ENCODE peak calls at places on chromosome 1, in nine cellular contexts. N, H, J, S, C, G, K, B and Q are unnamed samples.

GRCh38 chr1:12665511-12665910 is 21.6 kb downstream of the AADACL4 start:
- DNase-seq in K (no peak), S (no peak), H (no peak), G (no peak), N (no peak), C (no peak), J (no peak), B (no peak), Q (no peak)

GRCh38 chr1:234148350-234148749 is 224.9 kb upstream of the COA6 start:
- DNase-seq in J (no peak), C (no peak), S (no peak), N (no peak), G (no peak), K (no peak), B (no peak), H (no peak), Q (no peak)

GRCh38 chr1:187788686-187789085 is 959.9 kb downstream of the PLA2G4A start:
- DNase-seq in S (no peak), B (no peak), J (no peak), G (no peak), H (no peak), C (no peak), K (no peak), N (no peak), Q (no peak)

GRCh38 chr1:37755290-37755689 is 9.6 kb downstream of the EPHA10 start:
- DNase-seq in H (no peak), J (no peak), S (no peak), N (no peak), B (no peak), G (peak), K (peak), C (no peak), Q (no peak)

GRCh38 chr1:12464627-12465056 is 153.4 kb downstream of the DHRS3 start:
- DNase-seq in C (no peak), H (no peak), G (no peak), K (no peak), S (no peak), B (no peak), N (peak), J (no peak), Q (no peak)

GRCh38 chr1:116751626-116752025 is 2.6 kb upstream of the CD2 start:
- DNase-seq in J (no peak), B (no peak), G (no peak), C (no peak), N (no peak), K (no peak), S (no peak), H (no peak), Q (no peak)

GRCh38 chr1:169049258-169049936 is 57.1 kb upstream of the ATP1B1 start:
- DNase-seq in S (no peak), N (no peak), K (no peak), C (no peak), B (no peak), J (no peak), G (no peak), H (no peak), Q (no peak)

GRCh38 chr1:99173282-99173681 is 91.0 kb upstream of the PLPPR4 start:
- DNase-seq in J (no peak), N (no peak), S (no peak), H (no peak), G (no peak), C (no peak), B (no peak), K (no peak), Q (no peak)

GRCh38 chr1:164635074-164635783 is 76.2 kb downstream of the PBX1 start:
- DNase-seq in G (no peak), K (no peak), B (no peak), C (no peak), N (no peak), S (no peak), J (no peak), H (no peak), Q (no peak)

GRCh38 chr1:58104960-58105359 is 441.6 kb downstream of the OMA1 start:
- DNase-seq in K (no peak), G (no peak), H (no peak), B (no peak), S (no peak), N (no peak), C (no peak), J (no peak), Q (no peak)

GRCh38 chr1:1283821-1284220 is 3.6 kb downstream of the SCNN1D start:
- DNase-seq in C (peak), G (peak), J (peak), B (no peak), K (no peak), H (peak), S (no peak), N (no peak), Q (no peak)

GRCh38 chr1:7885513-7886298 is 32.8 kb upstream of the UTS2 start:
- DNase-seq in B (no peak), N (no peak), J (peak), C (no peak), G (peak), S (no peak), H (peak), K (peak), Q (no peak)

GRCh38 chr1:245396615-245397014 is 241.8 kb downstream of the KIF26B start:
- DNase-seq in H (no peak), C (no peak), J (no peak), G (no peak), B (no peak), S (no peak), K (no peak), N (no peak), Q (no peak)

GRCh38 chr1:67555487-67556296 is 125.5 kb upstream of the SERBP1 start:
- DNase-seq in C (no peak), H (no peak), S (no peak), G (no peak), J (peak), N (no peak), B (no peak), K (no peak), Q (no peak)

GRCh38 chr1:214458541-214458940 is 92.9 kb downstream of the PTPN14 start:
- DNase-seq in C (no peak), K (no peak), B (no peak), H (no peak), N (no peak), J (no peak), S (no peak), G (no peak), Q (no peak)

GRCh38 chr1:14626869-14627607 is 28.6 kb downstream of the KAZN start:
- DNase-seq in K (no peak), G (peak), N (peak), B (no peak), S (no peak), H (peak), J (no peak), C (no peak), Q (no peak)

GRCh38 chr1:108079550-108079949 is 114.6 kb upstream of the VAV3 start:
- DNase-seq in J (peak), S (no peak), G (no peak), C (no peak), H (no peak), K (no peak), B (peak), N (no peak), Q (no peak)

GRCh38 chr1:183604048-183604808 is 14.0 kb upstream of the NCF2 start:
- DNase-seq in S (no peak), B (no peak), K (no peak), N (peak), C (no peak), J (no peak), G (no peak), H (no peak), Q (no peak)

GRCh38 chr1:154344977-154345837 is 19.9 kb downstream of the ATP8B2 start:
- DNase-seq in G (peak), N (peak), H (peak), J (peak), C (no peak), B (no peak), S (no peak), K (peak), Q (peak)

GRCh38 chr1:54120698-54121481 is 31.9 kb downstream of the CDCP2 start:
- DNase-seq in S (no peak), N (no peak), B (no peak), J (no peak), G (no peak), K (no peak), H (no peak), C (peak), Q (no peak)

GRCh38 chr1:16173447-16174260 is 17.8 kb upstream of the EPHA2 start:
- DNase-seq in B (no peak), H (peak), N (peak), C (peak), J (no peak), G (peak), S (no peak), K (peak), Q (no peak)

GRCh38 chr1:147084273-147085096 is 87.8 kb downstream of the PRKAB2 start:
- DNase-seq in N (peak), B (peak), G (peak), H (peak), S (peak), K (peak), J (peak), C (no peak), Q (peak)

GRCh38 chr1:161198877-161199431 is at the start of gene ADAMTS4:
- DNase-seq in H (no peak), N (peak), B (no peak), S (no peak), G (peak), C (no peak), K (no peak), J (peak), Q (peak)

GRCh38 chr1:36737767-36738166 is 255.1 kb upstream of the CSF3R start:
- DNase-seq in G (no peak), N (no peak), C (no peak), H (no peak), J (no peak), B (no peak), K (no peak), S (no peak), Q (peak)

GRCh38 chr1:151476083-151476482 is 16.8 kb upstream of the POGZ start:
- DNase-seq in S (no peak), J (no peak), N (no peak), C (no peak), K (no peak), B (no peak), G (peak), H (no peak), Q (no peak)

GRCh38 chr1:37478890-37479254 is 4.5 kb downstream of the ZC3H12A start:
- DNase-seq in N (peak), G (no peak), C (no peak), S (no peak), H (no peak), B (no peak), J (no peak), K (no peak), Q (no peak)